ENCODE peak calls at places on chromosomes 3 and 15, in ten cellular contexts. Y is lung; U is AG10803; I is MM.1S; R is mammary epithelial cell; G is HFF-Myc; C is tibial artery; J is spleen; O is upper lobe of right lung; W is naive thymus-derived CD4-positive, alpha-beta T cell. X is an unnamed sample.

GRCh38 chr3:67550541-67550940 is 103.9 kb downstream of the SUCLG2 start:
- DNase-seq in C (no peak), Y (no peak), J (no peak), U (no peak), I (no peak), O (no peak), R (no peak), G (no peak), W (no peak), X (no peak)

GRCh38 chr3:15683253-15683652 is 81.7 kb downstream of the BTD start:
- DNase-seq in G (no peak), Y (no peak), W (no peak), O (no peak), I (no peak), J (no peak), C (no peak), U (no peak), R (no peak), X (no peak)

GRCh38 chr15:48250640-48251076 is 44.6 kb downstream of the SLC12A1 start:
- DNase-seq in G (peak), I (peak), W (no peak), O (no peak), R (peak), J (no peak), Y (no peak), U (peak), C (no peak), X (peak)

GRCh38 chr3:184099806-184100686 is 3.2 kb downstream of the HTR3E start:
- DNase-seq in J (no peak), U (no peak), G (no peak), O (no peak), C (no peak), W (no peak), R (no peak), I (no peak), Y (no peak), X (no peak)

GRCh38 chr3:148991219-148992026 is at the start of gene GYG1:
- DNase-seq in C (peak), W (peak), R (peak), O (peak), J (peak), G (no peak), I (peak), Y (peak), U (peak), X (peak)

GRCh38 chr3:15768421-15769255 is 29.1 kb downstream of the ANKRD28 start:
- DNase-seq in C (no peak), I (no peak), J (no peak), Y (peak), U (peak), R (peak), O (peak), W (no peak), G (peak), X (peak)

GRCh38 chr3:30681276-30682211 is 75.1 kb downstream of the TGFBR2 start:
- DNase-seq in J (peak), Y (no peak), G (peak), R (no peak), I (no peak), C (no peak), O (no peak), U (peak), W (no peak), X (no peak)

GRCh38 chr3:185221203-185221602 is 32.6 kb downstream of the EHHADH start:
- DNase-seq in I (no peak), U (no peak), R (no peak), W (no peak), C (no peak), O (no peak), Y (no peak), J (no peak), G (no peak), X (no peak)

GRCh38 chr3:16412192-16412808 is 101.2 kb downstream of the RFTN1 start:
- DNase-seq in R (no peak), C (no peak), J (no peak), W (no peak), Y (no peak), U (no peak), O (no peak), G (no peak), I (no peak), X (no peak)

GRCh38 chr3:180804871-180805430 is 107.5 kb upstream of the FXR1 start:
- DNase-seq in W (no peak), J (no peak), Y (no peak), O (no peak), C (no peak), U (peak), R (peak), G (no peak), I (no peak), X (peak)

GRCh38 chr15:100049936-100050876 is 291.6 kb downstream of the ADAMTS17 start:
- DNase-seq in G (no peak), J (no peak), I (no peak), R (no peak), C (no peak), W (no peak), U (no peak), Y (no peak), O (no peak), X (no peak)

GRCh38 chr3:25404569-25404968 is 23.5 kb upstream of the RARB start:
- DNase-seq in R (no peak), U (no peak), C (no peak), Y (no peak), J (no peak), W (no peak), G (no peak), O (no peak), I (peak), X (no peak)

GRCh38 chr15:69090197-69090948 is 70.1 kb upstream of the GLCE start:
- DNase-seq in I (no peak), J (no peak), G (peak), O (no peak), Y (no peak), U (peak), C (no peak), R (peak), W (no peak), X (peak)
- H3K4me3 ChIP-seq in I (no peak), J (no peak), G (no peak), O (no peak), Y (no peak), U (no peak), C (no peak), R (no peak), W (no peak), X (no peak)

GRCh38 chr3:12438318-12438717 is 46.0 kb upstream of the TSEN2 start:
- DNase-seq in R (no peak), J (no peak), C (no peak), I (no peak), Y (no peak), U (no peak), G (no peak), O (no peak), W (no peak), X (no peak)

GRCh38 chr3:12437223-12437605 is 47.1 kb upstream of the TSEN2 start:
- DNase-seq in I (no peak), G (no peak), O (no peak), U (no peak), C (no peak), W (no peak), Y (no peak), J (no peak), R (no peak), X (no peak)

GRCh38 chr3:12439161-12439560 is 45.1 kb upstream of the TSEN2 start:
- DNase-seq in G (no peak), Y (no peak), W (no peak), I (no peak), U (no peak), C (no peak), J (no peak), R (no peak), O (no peak), X (no peak)

GRCh38 chr3:12437861-12438260 is 46.4 kb upstream of the TSEN2 start:
- DNase-seq in R (no peak), J (no peak), G (no peak), C (no peak), I (no peak), Y (no peak), O (no peak), W (no peak), U (no peak), X (no peak)

DNA sequence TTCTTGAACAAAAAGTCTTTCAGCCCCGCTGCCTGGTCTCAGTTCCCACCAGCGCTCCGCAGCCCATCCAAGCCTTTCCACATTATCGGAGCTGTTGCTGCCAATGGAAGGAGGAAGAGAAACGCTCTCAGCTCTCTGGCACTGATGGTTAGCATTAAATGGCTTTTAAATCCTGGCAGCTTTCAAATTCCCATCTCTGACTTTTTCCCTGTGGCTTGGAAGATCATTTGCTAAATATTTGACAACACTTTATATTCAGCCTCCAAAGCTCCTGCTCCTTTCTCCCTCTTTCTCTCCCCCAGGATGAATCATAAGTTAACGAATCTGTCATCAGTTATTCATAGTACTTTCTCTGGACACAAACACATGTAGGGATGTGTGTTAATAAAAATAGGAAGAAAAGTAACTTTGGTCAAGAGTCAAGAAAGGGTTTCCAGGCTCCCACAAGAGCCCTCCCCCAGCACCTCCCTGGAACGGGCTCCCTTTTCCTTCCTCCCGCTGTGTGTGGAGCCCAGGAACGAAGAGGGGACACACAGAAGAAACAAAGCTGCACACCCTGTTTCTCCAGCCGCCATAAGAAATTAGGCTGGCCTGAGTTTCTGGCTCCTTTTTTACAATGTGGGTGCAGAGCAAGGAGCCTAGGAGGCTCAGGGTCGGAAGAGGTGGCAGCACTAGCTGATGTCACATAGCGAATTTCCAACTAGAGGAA is 47.6 kb upstream of the TSEN2 start:
- DNase-seq in O (no peak), G (no peak), J (no peak), R (no peak), W (no peak), I (no peak), U (peak), Y (no peak), C (no peak), X (peak)
- H3K4me3 ChIP-seq in O (no peak), G (peak), J (no peak), R (no peak), W (no peak), I (no peak), U (peak), Y (no peak), C (no peak), X (no peak)

DNA sequence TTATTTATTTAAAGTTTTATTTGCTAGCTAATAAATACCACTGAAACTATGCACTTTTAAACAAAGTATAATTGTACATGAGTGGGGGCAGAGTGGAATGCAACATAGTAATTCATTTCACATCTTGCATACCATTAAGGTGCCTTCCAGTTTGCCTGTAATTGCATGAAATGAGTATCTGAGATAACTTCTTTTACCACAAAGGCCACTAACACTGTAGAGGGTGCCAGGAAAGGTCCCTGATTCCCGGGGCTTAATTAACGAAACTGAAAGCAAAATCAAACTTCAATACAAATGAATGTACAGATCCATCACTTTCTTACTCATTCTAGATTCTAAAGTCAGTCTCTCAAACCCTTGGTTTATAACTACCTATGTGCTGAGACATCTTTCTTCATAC is 2.1 kb downstream of the CD47 start:
- DNase-seq in R (peak), U (peak), G (no peak), Y (no peak), O (no peak), W (no peak), C (no peak), I (peak), J (no peak), X (no peak)
- H3K4me3 ChIP-seq in R (peak), U (peak), G (peak), Y (no peak), O (peak), W (peak), C (peak), I (peak), J (peak), X (peak)

GRCh38 chr15:97961067-97961954 is 808 bp downstream of the ARRDC4 start:
- DNase-seq in W (no peak), I (peak), C (peak), R (peak), U (no peak), G (no peak), J (peak), Y (peak), O (peak), X (peak)

GRCh38 chr15:97962263-97962662 is 1.8 kb downstream of the ARRDC4 start:
- DNase-seq in Y (no peak), C (no peak), O (no peak), J (no peak), W (no peak), G (no peak), I (no peak), U (no peak), R (no peak), X (no peak)

GRCh38 chr15:97960364-97961066 is at the start of gene ARRDC4:
- DNase-seq in U (peak), C (peak), G (peak), R (peak), Y (peak), J (peak), W (peak), I (peak), O (peak), X (peak)

GRCh38 chr15:97963779-97964178 is 3.3 kb downstream of the ARRDC4 start:
- DNase-seq in C (no peak), G (no peak), R (no peak), Y (no peak), U (no peak), I (no peak), J (no peak), O (no peak), W (no peak), X (no peak)

DNA sequence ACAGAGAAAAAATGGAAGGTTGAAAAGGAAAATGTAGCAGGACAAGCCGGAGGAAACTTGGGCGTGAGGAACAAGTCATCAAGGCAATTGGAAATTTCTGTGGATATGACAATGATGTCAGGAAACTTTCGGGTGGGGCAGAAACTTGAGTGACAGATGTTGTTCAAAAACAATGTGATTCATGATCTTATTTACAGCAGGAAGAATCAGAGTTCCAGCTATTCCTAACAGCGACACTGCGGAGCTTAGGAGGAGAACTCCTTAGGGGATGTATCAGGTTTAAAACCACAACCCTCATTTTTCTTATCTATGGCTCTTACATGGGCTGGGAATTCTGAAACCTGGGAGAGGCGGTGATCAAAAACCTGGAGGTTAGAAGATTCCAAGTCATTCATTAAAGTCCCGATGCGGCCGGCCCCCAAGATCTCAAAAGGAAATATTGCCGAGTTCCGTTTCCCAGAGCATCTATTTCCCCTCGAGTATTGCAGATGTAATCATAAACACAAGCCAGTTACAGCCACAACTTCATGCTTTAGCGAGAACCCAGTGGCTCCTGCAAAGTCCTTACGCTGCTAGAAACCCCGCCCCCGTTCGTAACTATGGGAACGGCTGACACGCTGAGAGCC is 652 bp upstream of the ARRDC4 start:
- DNase-seq in G (no peak), U (no peak), Y (no peak), O (no peak), C (no peak), W (no peak), I (no peak), R (no peak), J (no peak), X (no peak)
- H3K4me3 ChIP-seq in G (peak), U (peak), Y (no peak), O (peak), C (peak), W (peak), I (peak), R (peak), J (no peak), X (peak)

GRCh38 chr3:165196577-165197561 is 685 bp upstream of the SLITRK3 start:
- DNase-seq in I (no peak), R (no peak), W (no peak), C (peak), G (no peak), J (no peak), U (no peak), Y (no peak), O (peak), X (peak)
- H3K4me3 ChIP-seq in I (peak), R (no peak), W (no peak), C (peak), G (peak), J (no peak), U (peak), Y (no peak), O (peak), X (peak)

GRCh38 chr15:71729319-71729718 is 81.0 kb upstream of the NR2E3 start:
- DNase-seq in U (no peak), C (no peak), G (no peak), Y (no peak), W (no peak), J (no peak), I (no peak), O (no peak), R (no peak), X (no peak)

GRCh38 chr15:71730277-71731144 is 79.8 kb upstream of the NR2E3 start:
- DNase-seq in W (no peak), I (peak), C (no peak), Y (peak), O (no peak), R (peak), U (peak), J (no peak), G (no peak), X (peak)

DNA sequence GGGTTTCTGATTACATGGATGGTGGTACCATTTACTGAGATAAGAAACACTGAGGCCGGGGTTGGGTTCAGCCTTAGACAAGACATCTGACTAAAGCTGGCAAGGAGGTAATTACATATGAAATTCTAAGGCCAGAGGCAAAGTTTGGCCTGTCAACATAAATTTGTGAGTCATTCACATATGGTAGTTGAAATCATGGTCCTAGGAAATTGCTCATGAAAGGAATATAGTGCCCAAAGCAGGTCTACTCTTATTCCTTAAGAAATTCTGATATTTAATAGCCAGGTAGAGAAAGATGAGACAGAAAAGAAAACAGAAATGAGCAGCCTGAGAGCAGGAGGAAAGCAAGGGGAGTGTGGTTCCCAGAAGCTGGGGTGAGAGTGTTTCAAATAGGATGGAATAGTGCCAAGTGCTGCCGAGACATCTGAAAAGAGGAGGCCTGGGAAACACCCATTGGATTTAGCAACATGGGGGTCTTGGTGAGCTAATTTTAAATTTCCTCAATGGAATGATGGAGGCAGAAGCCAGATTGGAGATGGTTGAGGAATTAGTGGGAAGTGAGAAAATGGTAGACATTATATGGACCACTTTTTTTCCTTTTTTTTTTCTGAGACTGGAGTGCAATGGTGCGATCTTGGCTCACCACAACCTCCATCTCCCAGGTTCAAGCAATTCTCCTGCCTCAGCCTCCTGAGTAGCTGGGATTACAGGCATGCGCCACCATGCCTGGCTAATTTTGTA is 85.0 kb upstream of the NR2E3 start:
- DNase-seq in R (peak), W (no peak), G (no peak), J (no peak), C (no peak), Y (no peak), O (no peak), U (peak), I (no peak), X (no peak)
- H3K4me3 ChIP-seq in R (no peak), W (no peak), G (no peak), J (no peak), C (no peak), Y (no peak), O (no peak), U (no peak), I (no peak), X (no peak)

GRCh38 chr15:77415450-77416448 is 4.2 kb downstream of the PEAK1 start:
- DNase-seq in Y (no peak), G (no peak), J (no peak), U (peak), C (peak), O (no peak), R (no peak), I (no peak), W (no peak), X (peak)

GRCh38 chr15:77416954-77417353 is 3.0 kb downstream of the PEAK1 start:
- DNase-seq in I (no peak), O (no peak), U (no peak), Y (no peak), W (no peak), G (no peak), R (no peak), C (no peak), J (no peak), X (no peak)

GRCh38 chr15:77418341-77419049 is 1.4 kb downstream of the PEAK1 start:
- DNase-seq in C (no peak), I (no peak), Y (no peak), R (no peak), O (no peak), J (no peak), U (peak), G (no peak), W (no peak), X (no peak)

GRCh38 chr15:77419050-77419835 is 661 bp downstream of the PEAK1 start:
- DNase-seq in C (peak), J (peak), R (peak), I (peak), W (no peak), G (no peak), O (peak), U (peak), Y (peak), X (peak)

GRCh38 chr15:77417642-77418041 is 2.3 kb downstream of the PEAK1 start:
- DNase-seq in C (no peak), R (no peak), W (no peak), Y (no peak), I (no peak), J (no peak), G (no peak), O (no peak), U (peak), X (peak)
- H3K4me3 ChIP-seq in C (no peak), R (no peak), W (no peak), Y (no peak), I (no peak), J (peak), G (peak), O (peak), U (peak), X (peak)

X was measured in MG63.